ENCODE peak calls at places on chromosomes 4 and X, in seven cellular contexts. V is left ventricle myocardium inferior; L is hypothalamus; A is choroid plexus epithelial cell; E is activated CD4-positive, alpha-beta T cell treated with anti-CD3 and anti-CD28 coated beads for 36 hours; J is GM13977; Z is pons. C is an unnamed sample.

GRCh38 chrX:133698298-133698697 is 283.0 kb upstream of the GPC4 start:
- DNase-seq in J (no peak), A (peak), E (no peak), Z (peak), V (no peak), L (no peak), C (no peak)

GRCh38 chr4:41734366-41734765 is 14.2 kb downstream of the PHOX2B start:
- DNase-seq in Z (no peak), L (no peak), A (no peak), J (no peak), V (no peak), E (no peak), C (no peak)

GRCh38 chr4:126718161-126718560 is 914.6 kb upstream of the INTU start:
- DNase-seq in Z (no peak), L (no peak), A (no peak), V (no peak), J (no peak), E (no peak), C (no peak)

GRCh38 chr4:139532951-139533350 is 23.1 kb downstream of the SETD7 start:
- DNase-seq in V (no peak), L (no peak), Z (no peak), J (no peak), A (no peak), E (no peak), C (peak)

GRCh38 chr4:148200960-148201359 is 241.3 kb downstream of the NR3C2 start:
- DNase-seq in Z (no peak), V (no peak), E (no peak), L (no peak), A (no peak), J (no peak), C (no peak)

GRCh38 chrX:13597928-13598327 is 28.5 kb downstream of the EGFL6 start:
- DNase-seq in Z (no peak), L (no peak), V (no peak), J (no peak), E (no peak), A (no peak), C (no peak)

GRCh38 chr4:48943387-48943786 is 36.8 kb upstream of the OCIAD2 start:
- DNase-seq in A (peak), V (no peak), J (no peak), L (no peak), E (peak), Z (no peak), C (peak)

GRCh38 chrX:30141966-30142365 is 73.4 kb upstream of the MAGEB2 start:
- DNase-seq in E (peak), L (no peak), J (peak), Z (peak), V (no peak), A (peak), C (peak)

GRCh38 chr4:42080284-42080683 is 72.2 kb downstream of the BEND4 start:
- DNase-seq in E (no peak), A (no peak), J (peak), L (no peak), V (no peak), Z (no peak), C (no peak)

GRCh38 chr4:176259330-176260090 is 9.5 kb downstream of the ASB5 start:
- DNase-seq in L (no peak), J (no peak), V (no peak), A (peak), E (no peak), Z (no peak), C (no peak)

GRCh38 chr4:33924239-33924638 is 2320.1 kb downstream of the ARAP2 start:
- DNase-seq in Z (no peak), E (no peak), L (no peak), V (no peak), A (peak), J (no peak), C (peak)

GRCh38 chr4:6355052-6355451 is 85.4 kb downstream of the WFS1 start:
- DNase-seq in J (no peak), E (no peak), A (no peak), V (no peak), Z (no peak), L (no peak), C (no peak)

GRCh38 chrX:102067966-102068723 is 57.3 kb upstream of the TCEAL2 start:
- DNase-seq in J (peak), V (no peak), L (no peak), Z (peak), E (peak), A (peak), C (no peak)

GRCh38 chrX:13598877-13599276 is 29.5 kb downstream of the EGFL6 start:
- DNase-seq in V (no peak), L (no peak), Z (no peak), J (no peak), E (no peak), A (peak), C (peak)

GRCh38 chr4:41709844-41710481 is 38.6 kb downstream of the PHOX2B start:
- DNase-seq in L (no peak), J (no peak), V (no peak), E (no peak), A (peak), Z (no peak), C (no peak)

GRCh38 chr4:114281561-114281960 is 302.1 kb upstream of the ARSJ start:
- DNase-seq in L (no peak), J (no peak), E (no peak), A (peak), V (no peak), Z (no peak), C (no peak)

GRCh38 chr4:41212221-41213203 is 1.8 kb downstream of the APBB2 start:
- DNase-seq in Z (peak), A (peak), L (peak), E (peak), V (no peak), J (peak), C (peak)

GRCh38 chr4:109434007-109434792 is 585 bp downstream of the SEC24B start:
- DNase-seq in A (peak), E (peak), Z (peak), J (peak), L (peak), V (peak), C (peak)

GRCh38 chrX:130083656-130084382 is 26.5 kb downstream of the ELF4 start:
- DNase-seq in E (peak), L (no peak), V (no peak), J (no peak), Z (no peak), A (no peak), C (no peak)